ENCODE peak calls at places on chromosome 2, in six cellular contexts. G, K, B, E, Q and N are unnamed samples.

GRCh38 chr2:126810001-126810400 is 88.7 kb upstream of the TEX51 start:
- DNase-seq in G (no peak), K (no peak), B (no peak), E (no peak), Q (no peak), N (no peak)

GRCh38 chr2:160180172-160180571 is 19.9 kb downstream of the ITGB6 start:
- DNase-seq in G (no peak), K (no peak), B (no peak), E (no peak), Q (no peak), N (no peak)

GRCh38 chr2:239180526-239181073 is 220.2 kb downstream of the HDAC4 start:
- DNase-seq in G (no peak), K (no peak), B (no peak), E (no peak), Q (no peak), N (no peak)

GRCh38 chr2:200462136-200462710 is 47.6 kb downstream of the KCTD18 start:
- DNase-seq in G (no peak), K (no peak), B (peak), E (no peak), Q (no peak), N (no peak)

GRCh38 chr2:218805627-218806026 is 23.7 kb downstream of the CYP27A1 start:
- DNase-seq in G (no peak), K (no peak), B (peak), E (peak), Q (no peak), N (peak)

GRCh38 chr2:109324859-109325258 is 195.9 kb downstream of the SH3RF3 start:
- DNase-seq in G (no peak), K (no peak), B (peak), E (peak), Q (no peak), N (no peak)

GRCh38 chr2:235005603-235006259 is 53.9 kb downstream of the SH3BP4 start:
- DNase-seq in G (peak), K (peak), B (peak), E (no peak), Q (peak), N (peak)

GRCh38 chr2:241218131-241219029 is 29.9 kb downstream of the ANO7 start:
- DNase-seq in G (peak), K (peak), B (peak), E (peak), Q (no peak), N (peak)

GRCh38 chr2:210660-211059 is 53.2 kb downstream of the SH3YL1 start:
- DNase-seq in G (no peak), K (no peak), B (no peak), E (peak), Q (no peak), N (no peak)

GRCh38 chr2:25844089-25844488 is 34.2 kb downstream of the ASXL2 start:
- DNase-seq in G (no peak), K (no peak), B (peak), E (peak), Q (no peak), N (no peak)

GRCh38 chr2:21011876-21012556 is 31.9 kb downstream of the APOB start:
- DNase-seq in G (no peak), K (no peak), B (no peak), E (no peak), Q (no peak), N (no peak)
- H2BK15ac ChIP-seq in G (no peak), K (no peak), B (no peak), E (no peak), Q (no peak), N (no peak)

GRCh38 chr2:191352536-191352935 is 107.3 kb downstream of the MYO1B start:
- DNase-seq in G (no peak), K (no peak), B (peak), E (peak), Q (no peak), N (no peak)
- H2BK15ac ChIP-seq in G (no peak), K (no peak), B (no peak), E (peak), Q (no peak), N (no peak)

GRCh38 chr2:236405357-236405756 is 141.2 kb upstream of the ASB18 start:
- DNase-seq in G (no peak), K (no peak), B (no peak), E (no peak), Q (no peak), N (no peak)

GRCh38 chr2:236404346-236404745 is 140.1 kb upstream of the ASB18 start:
- DNase-seq in G (no peak), K (no peak), B (no peak), E (no peak), Q (no peak), N (no peak)

GRCh38 chr2:236403811-236404210 is 139.6 kb upstream of the ASB18 start:
- DNase-seq in G (no peak), K (no peak), B (no peak), E (no peak), Q (no peak), N (no peak)

GRCh38 chr2:236408786-236409185 is 144.6 kb upstream of the ASB18 start:
- DNase-seq in G (no peak), K (no peak), B (no peak), E (no peak), Q (no peak), N (no peak)

DNA sequence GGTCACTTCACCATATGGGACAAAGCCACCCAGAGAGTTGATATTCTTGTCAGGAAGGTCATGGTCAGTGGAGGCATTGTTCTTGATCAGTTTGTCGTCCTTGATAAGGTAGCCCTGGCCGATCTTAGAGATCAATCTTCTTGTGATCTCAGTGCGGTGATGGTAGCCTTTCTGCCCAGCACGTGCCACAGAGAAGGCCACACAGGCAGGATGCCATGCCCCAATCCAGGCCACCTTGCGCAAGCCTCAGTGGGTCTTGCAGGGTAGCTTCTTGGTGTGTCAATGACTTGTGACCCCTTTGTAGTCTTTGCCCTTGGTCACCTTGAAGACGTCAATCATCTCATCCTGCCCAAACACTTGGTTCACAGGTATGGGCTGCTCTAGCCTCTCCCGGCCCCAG is 143.9 kb upstream of the ASB18 start:
- DNase-seq in G (no peak), K (no peak), B (no peak), E (no peak), Q (no peak), N (no peak)
- H2BK15ac ChIP-seq in G (no peak), K (no peak), B (no peak), E (no peak), Q (no peak), N (no peak)

GRCh38 chr2:222178450-222178849 is 120.3 kb downstream of the PAX3 start:
- DNase-seq in G (no peak), K (no peak), B (no peak), E (no peak), Q (no peak), N (no peak)

GRCh38 chr2:222179592-222179991 is 119.2 kb downstream of the PAX3 start:
- DNase-seq in G (no peak), K (no peak), B (no peak), E (no peak), Q (no peak), N (no peak)

GRCh38 chr2:222174450-222174849 is 124.3 kb downstream of the PAX3 start:
- DNase-seq in G (no peak), K (peak), B (no peak), E (no peak), Q (peak), N (peak)

GRCh38 chr2:222180619-222181018 is 118.2 kb downstream of the PAX3 start:
- DNase-seq in G (no peak), K (no peak), B (no peak), E (no peak), Q (no peak), N (no peak)

DNA sequence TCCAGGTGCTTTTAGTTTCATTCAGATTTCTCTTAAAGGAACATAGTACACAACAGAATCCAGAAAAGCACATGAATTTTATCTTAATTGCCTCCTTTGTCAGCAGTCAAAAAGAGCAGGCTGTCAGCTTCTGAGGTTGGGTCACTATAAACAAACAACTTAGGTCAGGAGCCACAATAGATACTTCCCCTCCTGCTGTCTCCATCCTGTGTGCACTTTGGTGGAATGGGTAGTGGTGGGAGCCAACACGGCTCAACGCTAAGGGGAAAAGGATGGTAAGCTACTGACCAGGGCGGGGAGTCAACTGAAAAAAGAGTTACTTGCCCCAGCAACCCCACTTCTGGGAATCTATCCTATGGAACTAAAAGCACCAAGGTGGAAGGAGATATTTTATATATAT is 121.9 kb downstream of the PAX3 start:
- DNase-seq in G (peak), K (no peak), B (no peak), E (no peak), Q (no peak), N (peak)
- H2BK15ac ChIP-seq in G (no peak), K (no peak), B (no peak), E (no peak), Q (no peak), N (no peak)

GRCh38 chr2:177726853-177727465 is 334.4 kb downstream of the AGPS start:
- DNase-seq in G (no peak), K (no peak), B (no peak), E (no peak), Q (no peak), N (no peak)
- H2BK15ac ChIP-seq in G (no peak), K (no peak), B (no peak), E (no peak), Q (no peak), N (no peak)